ENCODE peak calls at places on chromosomes 7 and 10, in four cellular contexts. C is K562, O is HepG2, K is GM12878. W is an unnamed sample.

GRCh38 chr10:57661206-57661605 is 606.5 kb downstream of the IPMK start:
- DNase-seq in C (no peak), O (no peak), K (no peak), W (no peak)

GRCh38 chr7:637826-638225 is 88.7 kb upstream of the DNAAF5 start:
- DNase-seq in C (no peak), O (no peak), K (no peak), W (no peak)

GRCh38 chr10:87608756-87609155 is 50.9 kb upstream of the PAPSS2 start:
- DNase-seq in C (no peak), O (no peak), K (no peak), W (no peak)

GRCh38 chr10:101829561-101830315 is 11.5 kb upstream of the OGA start:
- DNase-seq in C (peak; percentile 87), O (no peak), K (no peak), W (peak; percentile 95)

GRCh38 chr7:133582766-133583523 is 330.1 kb downstream of the EXOC4 start:
- DNase-seq in C (no peak), O (no peak), K (no peak), W (no peak)

GRCh38 chr7:3427957-3428356 is 126.9 kb downstream of the SDK1 start:
- DNase-seq in C (no peak), O (no peak), K (no peak), W (no peak)

GRCh38 chr7:151380199-151381082 is 29.4 kb downstream of the WDR86 start:
- DNase-seq in C (no peak), O (no peak), K (no peak), W (no peak)

GRCh38 chr10:23686722-23687121 is 247.8 kb downstream of the OTUD1 start:
- DNase-seq in C (no peak), O (no peak), K (no peak), W (peak; percentile 15)

GRCh38 chr7:98618786-98619185 is 1.7 kb downstream of the NPTX2 start:
- DNase-seq in C (no peak), O (no peak), K (no peak), W (no peak)

GRCh38 chr7:3280445-3280844 is 20.6 kb upstream of the SDK1 start:
- DNase-seq in C (no peak), O (no peak), K (no peak), W (no peak)

GRCh38 chr7:21883069-21883468 is 62.6 kb downstream of the CDCA7L start:
- DNase-seq in C (no peak), O (no peak), K (no peak), W (no peak)

GRCh38 chr10:124632064-124632531 is 112.1 kb downstream of the FAM53B start:
- DNase-seq in C (no peak), O (peak; percentile 8), K (no peak), W (no peak)

GRCh38 chr7:73758581-73759138 is 11.4 kb downstream of the CLDN3 start:
- DNase-seq in C (peak; percentile 57), O (no peak), K (no peak), W (no peak)

GRCh38 chr7:155643804-155644177 is 670 bp upstream of the RBM33 start:
- DNase-seq in C (no peak), O (no peak), K (no peak), W (no peak)

GRCh38 chr10:66747451-66747850 is 178.4 kb upstream of the LRRTM3 start:
- DNase-seq in C (no peak), O (no peak), K (no peak), W (no peak)

GRCh38 chr7:126662826-126663225 is 589.9 kb downstream of the GRM8 start:
- DNase-seq in C (no peak), O (no peak), K (no peak), W (no peak)

GRCh38 chr7:151133266-151133985 is 34.1 kb downstream of the GBX1 start:
- DNase-seq in C (no peak), O (no peak), K (no peak), W (no peak)

GRCh38 chr7:138125119-138125518 is 48.9 kb downstream of the AKR1D1 start:
- DNase-seq in C (no peak), O (no peak), K (no peak), W (no peak)

GRCh38 chr7:13593854-13594253 is 395.6 kb downstream of the ETV1 start:
- DNase-seq in C (no peak), O (no peak), K (no peak), W (no peak)

GRCh38 chr10:113679463-113680171 is at the start of gene CASP7:
- DNase-seq in C (peak; percentile 62), O (peak; percentile 83), K (no peak), W (peak; percentile 90)

GRCh38 chr7:73774923-73775322 is 4.9 kb upstream of the CLDN3 start:
- DNase-seq in C (no peak), O (no peak), K (no peak), W (no peak)

GRCh38 chr10:108465871-108466641 is 1301.5 kb upstream of the SORCS1 start:
- DNase-seq in C (no peak), O (no peak), K (no peak), W (no peak)

GRCh38 chr10:122310311-122311050 is 39.4 kb downstream of the BTBD16 start:
- DNase-seq in C (no peak), O (peak; percentile 98), K (no peak), W (no peak)

GRCh38 chr7:108989319-108989718 is 419.6 kb downstream of the DNAJB9 start:
- DNase-seq in C (no peak), O (no peak), K (no peak), W (no peak)

GRCh38 chr7:148204639-148205292 is 385.8 kb upstream of the C7orf33 start:
- DNase-seq in C (no peak), O (no peak), K (no peak), W (no peak)

GRCh38 chr7:150382123-150382843 is 3.2 kb downstream of the ZNF775 start:
- DNase-seq in C (no peak), O (no peak), K (no peak), W (no peak)

GRCh38 chr10:92640110-92640509 is 47.2 kb downstream of the KIF11 start:
- DNase-seq in C (no peak), O (no peak), K (no peak), W (no peak)

GRCh38 chr7:25167262-25167843 is 42.3 kb upstream of the CYCS start:
- DNase-seq in C (no peak), O (no peak), K (no peak), W (no peak)

GRCh38 chr10:132607491-132607890 is 69.9 kb downstream of the INPP5A start:
- DNase-seq in C (no peak), O (no peak), K (no peak), W (no peak)

GRCh38 chr10:18204050-18204449 is 63.8 kb downstream of the CACNB2 start:
- DNase-seq in C (no peak), O (no peak), K (no peak), W (no peak)

GRCh38 chr7:128710391-128710930 is 28.7 kb upstream of the CALU start:
- DNase-seq in C (no peak), O (no peak), K (no peak), W (no peak)

GRCh38 chr10:18463673-18464211 is 187.6 kb downstream of the NSUN6 start:
- DNase-seq in C (no peak), O (no peak), K (no peak), W (no peak)

GRCh38 chr7:66756859-66757258 is 16.3 kb downstream of the RABGEF1 start:
- DNase-seq in C (no peak), O (no peak), K (no peak), W (no peak)

GRCh38 chr7:153832160-153832559 is 220.0 kb upstream of the DPP6 start:
- DNase-seq in C (no peak), O (peak; percentile 2), K (no peak), W (no peak)

GRCh38 chr7:78020131-78020873 is 221.7 kb downstream of the PHTF2 start:
- DNase-seq in C (peak; percentile 80), O (peak; percentile 51), K (peak; percentile 17), W (peak; percentile 60)

GRCh38 chr10:111084346-111085255 is 7.8 kb downstream of the ADRA2A start:
- DNase-seq in C (no peak), O (no peak), K (no peak), W (no peak)

GRCh38 chr7:97019710-97020109 is 4.9 kb downstream of the DLX5 start:
- DNase-seq in C (no peak), O (no peak), K (no peak), W (no peak)
- TF ChIP-seq FOXK2 in C (no peak), O (no peak), K (no peak), W (no peak)

GRCh38 chr10:86179961-86180360 is 186.6 kb downstream of the GRID1 start:
- DNase-seq in C (no peak), O (no peak), K (no peak), W (no peak)

GRCh38 chr10:86178401-86179142 is 188.0 kb downstream of the GRID1 start:
- DNase-seq in C (peak; percentile 49), O (peak; percentile 24), K (no peak), W (peak; percentile 67)

GRCh38 chr10:86179143-86179505 is 187.5 kb downstream of the GRID1 start:
- DNase-seq in C (no peak), O (no peak), K (no peak), W (no peak)

GRCh38 chr10:86180861-86181260 is 185.7 kb downstream of the GRID1 start:
- DNase-seq in C (no peak), O (no peak), K (no peak), W (no peak)

GRCh38 chr10:86182150-86182549 is 184.4 kb downstream of the GRID1 start:
- DNase-seq in C (no peak), O (no peak), K (no peak), W (no peak)
- TF ChIP-seq FOXM1 in C (no peak), O (no peak), K (no peak), W (no peak)

GRCh38 chr7:112888781-112889180 is 98.6 kb upstream of the TMEM168 start:
- DNase-seq in C (no peak), O (no peak), K (no peak), W (no peak)

GRCh38 chr7:112889268-112889667 is 99.1 kb upstream of the TMEM168 start:
- DNase-seq in C (no peak), O (no peak), K (no peak), W (no peak)

GRCh38 chr7:112887976-112888375 is 97.8 kb upstream of the TMEM168 start:
- DNase-seq in C (no peak), O (no peak), K (no peak), W (no peak)

GRCh38 chr7:112891698-112892097 is 101.5 kb upstream of the TMEM168 start:
- DNase-seq in C (no peak), O (no peak), K (no peak), W (no peak)

GRCh38 chr7:112889834-112890438 is 99.7 kb upstream of the TMEM168 start:
- DNase-seq in C (no peak), O (no peak), K (no peak), W (no peak)
- TF ChIP-seq FOXK2 in C (no peak), O (no peak), K (no peak), W (no peak)

DNA sequence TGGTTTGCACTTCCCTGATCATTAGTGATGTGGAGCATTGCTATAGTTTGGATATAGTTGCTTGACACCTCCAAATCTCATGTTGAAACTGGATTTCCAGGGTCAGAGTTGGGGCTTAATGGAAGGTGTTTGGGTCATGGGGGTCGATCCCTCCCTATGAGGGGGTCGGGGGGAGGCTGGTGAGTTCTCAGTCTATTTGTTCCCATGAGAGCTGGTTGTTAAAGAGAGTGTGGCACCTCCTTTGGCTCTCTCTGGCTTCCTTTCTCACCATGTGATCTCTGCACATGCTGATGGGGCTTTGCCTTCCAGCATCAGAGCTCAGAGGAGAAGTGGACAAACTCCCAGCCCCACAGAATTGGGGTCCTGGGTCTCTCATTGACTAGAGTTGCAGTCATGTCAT is 36.8 kb upstream of the BAMBI start:
- DNase-seq in C (no peak), O (no peak), K (no peak), W (no peak)
- TF ChIP-seq FOXM1 in C (no peak), O (no peak), K (no peak), W (no peak)